ENCODE peak calls at places on chromosomes 11 and 22, in five cellular contexts. One of them, this sample, is unnamed.

GRCh38 chr22:21064917-21065864 is 19.4 kb downstream of the LRRC74B start:
- DNase-seq in HCT116: no peak
- DNase-seq in SK-N-SH: no peak
- DNase-seq in HepG2: no peak
- DNase-seq in K562: no peak
- DNase-seq in this sample: no peak

GRCh38 chr11:111778047-111778558 is 11.9 kb upstream of the PPP2R1B start:
- DNase-seq in SK-N-SH: no peak
- DNase-seq in HepG2: peak
- DNase-seq in HCT116: no peak
- DNase-seq in K562: no peak
- DNase-seq in this sample: no peak

GRCh38 chr22:37486224-37486845 is at the start of gene MFNG:
- DNase-seq in K562: peak
- DNase-seq in HCT116: no peak
- DNase-seq in HepG2: peak
- DNase-seq in SK-N-SH: peak
- DNase-seq in this sample: no peak

GRCh38 chr11:108871152-108871551 is 206.3 kb downstream of the DDX10 start:
- DNase-seq in HCT116: no peak
- DNase-seq in SK-N-SH: peak
- DNase-seq in K562: no peak
- DNase-seq in HepG2: peak
- DNase-seq in this sample: no peak

GRCh38 chr11:69086152-69086551 is 37.4 kb downstream of the TPCN2 start:
- DNase-seq in SK-N-SH: no peak
- DNase-seq in HCT116: no peak
- DNase-seq in K562: no peak
- DNase-seq in HepG2: no peak
- DNase-seq in this sample: no peak

GRCh38 chr22:40289991-40290459 is 56.3 kb upstream of the ADSL start:
- DNase-seq in SK-N-SH: no peak
- DNase-seq in HCT116: no peak
- DNase-seq in HepG2: no peak
- DNase-seq in K562: no peak
- DNase-seq in this sample: no peak

GRCh38 chr22:30421695-30422480 is 3.7 kb upstream of the MTFP1 start:
- DNase-seq in SK-N-SH: no peak
- DNase-seq in K562: peak
- DNase-seq in HCT116: no peak
- DNase-seq in HepG2: peak
- DNase-seq in this sample: no peak

GRCh38 chr11:75652936-75653335 is 15.9 kb downstream of the MAP6 start:
- DNase-seq in HepG2: no peak
- DNase-seq in SK-N-SH: no peak
- DNase-seq in HCT116: no peak
- DNase-seq in K562: no peak
- DNase-seq in this sample: no peak

DNA sequence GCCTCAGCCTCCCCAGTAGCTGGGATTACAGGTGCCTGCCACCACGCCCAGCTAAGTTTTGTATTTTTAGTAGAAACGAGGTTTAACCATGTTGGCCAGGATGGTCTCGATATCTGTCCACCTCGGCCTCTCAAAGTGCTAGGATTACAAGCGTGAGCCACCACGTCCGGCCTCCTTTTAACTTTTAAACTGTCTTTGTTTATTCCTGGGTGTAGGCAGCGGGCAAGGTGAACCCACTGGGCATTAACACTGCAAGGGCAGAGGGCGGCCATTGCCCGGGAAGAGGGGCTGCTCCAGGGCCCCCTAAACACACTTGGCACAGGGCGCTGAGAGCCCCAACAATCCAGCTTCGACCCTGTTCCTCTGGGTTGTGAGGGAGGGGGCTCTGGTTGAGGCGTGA is 693.6 kb downstream of the BRD1 start:
- DNase-seq in K562: no peak
- DNase-seq in SK-N-SH: no peak
- DNase-seq in HepG2: no peak
- DNase-seq in HCT116: no peak
- DNase-seq in this sample: no peak
- TF ChIP-seq SIN3A in K562: no peak
- TF ChIP-seq SIN3A in SK-N-SH: no peak
- TF ChIP-seq SIN3A in HepG2: no peak
- TF ChIP-seq SIN3A in HCT116: no peak
- TF ChIP-seq SIN3A in this sample: no peak

GRCh38 chr11:120333801-120334200 is 2.4 kb upstream of the ARHGEF12 start:
- DNase-seq in SK-N-SH: no peak
- DNase-seq in HepG2: no peak
- DNase-seq in K562: no peak
- DNase-seq in HCT116: no peak
- DNase-seq in this sample: no peak

GRCh38 chr11:120329556-120329955 is 4.5 kb downstream of the TLCD5 start:
- DNase-seq in HepG2: no peak
- DNase-seq in K562: no peak
- DNase-seq in SK-N-SH: no peak
- DNase-seq in HCT116: no peak
- DNase-seq in this sample: no peak

GRCh38 chr11:120330045-120330444 is 4.9 kb downstream of the TLCD5 start:
- DNase-seq in HCT116: no peak
- DNase-seq in SK-N-SH: no peak
- DNase-seq in K562: no peak
- DNase-seq in HepG2: no peak
- DNase-seq in this sample: no peak

GRCh38 chr11:120332822-120333716 is 3.1 kb upstream of the ARHGEF12 start:
- DNase-seq in HCT116: no peak
- DNase-seq in K562: no peak
- DNase-seq in HepG2: no peak
- DNase-seq in SK-N-SH: no peak
- DNase-seq in this sample: no peak

GRCh38 chr11:120331301-120331966 is 4.8 kb upstream of the ARHGEF12 start:
- DNase-seq in SK-N-SH: no peak
- DNase-seq in K562: no peak
- DNase-seq in HCT116: no peak
- DNase-seq in HepG2: no peak
- DNase-seq in this sample: no peak
- H3K4me3 ChIP-seq in SK-N-SH: no peak
- H3K4me3 ChIP-seq in K562: no peak
- H3K4me3 ChIP-seq in HCT116: peak
- H3K4me3 ChIP-seq in HepG2: no peak
- H3K4me3 ChIP-seq in this sample: no peak

GRCh38 chr11:6931146-6931713 is 5.0 kb downstream of the ZNF215 start:
- DNase-seq in K562: no peak
- DNase-seq in HepG2: no peak
- DNase-seq in HCT116: no peak
- DNase-seq in SK-N-SH: no peak
- DNase-seq in this sample: no peak
- TF ChIP-seq REST in K562: no peak
- TF ChIP-seq REST in HepG2: no peak
- TF ChIP-seq REST in HCT116: no peak
- TF ChIP-seq REST in SK-N-SH: no peak
- TF ChIP-seq REST in this sample: no peak

GRCh38 chr22:32858957-32859356 is 57.5 kb downstream of the TIMP3 start:
- DNase-seq in SK-N-SH: peak
- DNase-seq in HCT116: no peak
- DNase-seq in HepG2: no peak
- DNase-seq in K562: no peak
- DNase-seq in this sample: no peak
- TF ChIP-seq SIN3A in SK-N-SH: no peak
- TF ChIP-seq SIN3A in HCT116: no peak
- TF ChIP-seq SIN3A in HepG2: no peak
- TF ChIP-seq SIN3A in K562: no peak
- TF ChIP-seq SIN3A in this sample: no peak

DNA sequence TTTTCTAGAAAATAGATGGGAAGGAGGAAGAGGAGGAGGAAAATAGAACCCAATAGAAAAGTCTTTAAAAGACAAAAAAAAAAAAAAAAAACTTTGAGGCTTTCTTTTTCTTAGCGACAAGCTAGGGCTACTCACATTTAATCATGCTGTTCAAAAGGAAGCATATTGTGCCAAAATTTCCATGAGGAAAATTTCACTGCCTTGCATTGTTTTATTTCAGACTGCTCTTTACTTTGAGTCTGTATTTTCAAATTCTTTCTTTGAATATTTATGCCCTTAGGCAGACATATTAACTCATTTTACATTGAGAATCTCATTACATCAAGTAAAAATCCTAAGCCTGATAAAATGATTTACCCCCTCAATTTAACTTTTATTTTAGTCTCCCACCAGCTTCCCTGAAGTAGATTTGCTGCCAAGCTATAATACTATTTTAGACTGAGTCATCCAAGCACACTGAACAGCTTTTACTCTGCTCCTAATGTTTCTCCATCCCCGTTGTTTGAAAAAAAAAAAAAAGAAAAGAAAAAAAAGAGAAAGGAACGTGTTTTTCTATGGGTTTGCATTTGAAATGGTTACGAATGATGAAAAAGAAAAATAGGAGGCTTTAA is 189.3 kb upstream of the MTMR2 start:
- DNase-seq in K562: no peak
- DNase-seq in HepG2: no peak
- DNase-seq in HCT116: no peak
- DNase-seq in SK-N-SH: no peak
- DNase-seq in this sample: no peak
- H3K4me3 ChIP-seq in K562: no peak
- H3K4me3 ChIP-seq in HepG2: no peak
- H3K4me3 ChIP-seq in HCT116: no peak
- H3K4me3 ChIP-seq in SK-N-SH: peak
- H3K4me3 ChIP-seq in this sample: no peak

GRCh38 chr11:65069217-65069616 is 10.9 kb upstream of the NAALADL1 start:
- DNase-seq in K562: no peak
- DNase-seq in HepG2: peak
- DNase-seq in SK-N-SH: no peak
- DNase-seq in HCT116: no peak
- DNase-seq in this sample: no peak
- TF ChIP-seq REST in K562: no peak
- TF ChIP-seq REST in HepG2: no peak
- TF ChIP-seq REST in SK-N-SH: no peak
- TF ChIP-seq REST in HCT116: no peak
- TF ChIP-seq REST in this sample: no peak

GRCh38 chr11:117786099-117786870 is 10.7 kb downstream of the DSCAML1 start:
- DNase-seq in HCT116: no peak
- DNase-seq in SK-N-SH: no peak
- DNase-seq in K562: no peak
- DNase-seq in HepG2: no peak
- DNase-seq in this sample: no peak
- TF ChIP-seq SIN3A in HCT116: no peak
- TF ChIP-seq SIN3A in SK-N-SH: no peak
- TF ChIP-seq SIN3A in K562: no peak
- TF ChIP-seq SIN3A in HepG2: no peak
- TF ChIP-seq SIN3A in this sample: no peak